ENCODE peak calls at places on chromosomes 13 and 19, in six cellular contexts. F is CD4-positive, alpha-beta memory T cell; D is GM23338; C is breast epithelium; X is left lung; G is ascending aorta. L is an unnamed sample. For H3K27me3, the result is how much of the 10 kb centered on the place peaks cover.

GRCh38 chr13:110187501-110188161 is 119.3 kb downstream of the COL4A1 start:
- DNase-seq in F (no peak), D (no peak), C (no peak), X (no peak), G (no peak), L (no peak)

GRCh38 chr19:44807162-44807561 is 1.7 kb upstream of the BCAM start:
- DNase-seq in F (no peak), D (peak), C (peak), X (no peak), G (no peak), L (no peak)

GRCh38 chr13:113585828-113586355 is 1.3 kb downstream of the TFDP1 start:
- DNase-seq in F (no peak), D (no peak), C (no peak), X (peak), G (no peak), L (peak)

GRCh38 chr19:10173527-10173926 is 21.2 kb downstream of the DNMT1 start:
- DNase-seq in F (no peak), D (no peak), C (no peak), X (peak), G (no peak), L (no peak)

GRCh38 chr19:1410136-1410786 is 2.9 kb downstream of the DAZAP1 start:
- DNase-seq in F (no peak), D (no peak), C (no peak), X (peak), G (no peak), L (no peak)

GRCh38 chr19:34263745-34264237 is 9.4 kb downstream of the GARRE1 start:
- DNase-seq in F (no peak), D (no peak), C (no peak), X (no peak), G (no peak), L (no peak)

GRCh38 chr19:33883869-33884519 is 87.3 kb downstream of the KCTD15 start:
- DNase-seq in F (no peak), D (peak), C (no peak), X (no peak), G (no peak), L (peak)

GRCh38 chr13:76512676-76513277 is 373.4 kb downstream of the KCTD12 start:
- DNase-seq in F (no peak), D (no peak), C (no peak), X (no peak), G (no peak), L (no peak)

GRCh38 chr13:110152351-110152750 is 154.6 kb downstream of the COL4A1 start:
- DNase-seq in F (no peak), D (no peak), C (no peak), X (no peak), G (no peak), L (peak)

GRCh38 chr19:33248553-33248953 is 22.9 kb upstream of the SLC7A10 start:
- DNase-seq in F (no peak), D (no peak), C (no peak), X (peak), G (no peak), L (no peak)

GRCh38 chr19:19579533-19580361 is 38.7 kb downstream of the PBX4 start:
- DNase-seq in F (no peak), D (no peak), C (no peak), X (peak), G (no peak), L (no peak)

GRCh38 chr13:77729502-77730221 is 32.2 kb downstream of the SLAIN1 start:
- DNase-seq in F (peak), D (no peak), C (no peak), X (no peak), G (no peak), L (no peak)

GRCh38 chr13:41196620-41197019 is 2.3 kb upstream of the KBTBD7 start:
- DNase-seq in F (peak), D (peak), C (no peak), X (no peak), G (no peak), L (no peak)

GRCh38 chr19:44626067-44626624 is 12.8 kb downstream of the IGSF23 start:
- DNase-seq in F (no peak), D (no peak), C (peak), X (no peak), G (no peak), L (no peak)

GRCh38 chr13:20702530-20702929 is 969 bp upstream of the IL17D start:
- DNase-seq in F (no peak), D (no peak), C (no peak), X (no peak), G (no peak), L (no peak)

GRCh38 chr19:37304190-37304883 is 66.6 kb upstream of the ZNF527 start:
- DNase-seq in F (no peak), D (no peak), C (no peak), X (no peak), G (no peak), L (peak)

GRCh38 chr13:22357132-22357531 is 686.3 kb downstream of the FGF9 start:
- DNase-seq in F (no peak), D (no peak), C (no peak), X (no peak), G (no peak), L (no peak)

GRCh38 chr19:57559008-57559403 is 657 bp downstream of the ZNF550 start:
- DNase-seq in F (peak), D (peak), C (no peak), X (no peak), G (no peak), L (peak)

GRCh38 chr19:49512970-49513745 is 697 bp downstream of the FCGRT start:
- DNase-seq in F (no peak), D (peak), C (no peak), X (peak), G (no peak), L (peak)

GRCh38 chr19:52991021-52991420 is 22.7 kb upstream of the ERVV-1 start:
- DNase-seq in F (no peak), D (no peak), C (no peak), X (no peak), G (no peak), L (no peak)

GRCh38 chr19:11331502-11331901 is 8.0 kb downstream of the RAB3D start:
- DNase-seq in F (no peak), D (no peak), C (no peak), X (no peak), G (no peak), L (no peak)

GRCh38 chr13:62234780-62235530 is 819.3 kb upstream of the PCDH20 start:
- DNase-seq in F (no peak), D (no peak), C (no peak), X (no peak), G (no peak), L (no peak)

GRCh38 chr19:1923319-1923718 is 17.7 kb upstream of the CSNK1G2 start:
- DNase-seq in F (peak), D (no peak), C (no peak), X (no peak), G (no peak), L (no peak)

GRCh38 chr19:18710986-18711751 is 27.7 kb downstream of the CRTC1 start:
- DNase-seq in F (no peak), D (peak), C (no peak), X (no peak), G (no peak), L (no peak)

GRCh38 chr13:107554355-107554905 is 660.9 kb downstream of the LIG4 start:
- DNase-seq in F (no peak), D (no peak), C (no peak), X (no peak), G (no peak), L (no peak)

GRCh38 chr19:1849132-1849474 is 820 bp upstream of the REXO1 start:
- DNase-seq in F (no peak), D (no peak), C (no peak), X (no peak), G (no peak), L (no peak)

GRCh38 chr13:76161143-76161542 is 525.0 kb downstream of the LMO7 start:
- DNase-seq in F (no peak), D (no peak), C (no peak), X (no peak), G (no peak), L (no peak)

GRCh38 chr19:18225702-18226468 is at the start of gene PDE4C:
- DNase-seq in F (no peak), D (peak), C (no peak), X (peak), G (no peak), L (peak)

GRCh38 chr19:10760268-10760944 is 42.5 kb downstream of the DNM2 start:
- DNase-seq in F (no peak), D (no peak), C (no peak), X (no peak), G (no peak), L (no peak)

GRCh38 chr13:75485286-75486062 is 3.5 kb upstream of the TBC1D4 start:
- DNase-seq in F (no peak), D (peak), C (peak), X (no peak), G (no peak), L (no peak)

GRCh38 chr19:48752511-48753365 is at the start of gene FUT1:
- DNase-seq in F (peak), D (peak), C (peak), X (peak), G (no peak), L (peak)

GRCh38 chr19:30446844-30447243 is 74.7 kb downstream of the ZNF536 start:
- DNase-seq in F (no peak), D (no peak), C (no peak), X (no peak), G (no peak), L (no peak)

GRCh38 chr19:36113895-36114762 is 546 bp downstream of the POLR2I start:
- DNase-seq in F (no peak), D (peak), C (peak), X (peak), G (no peak), L (peak)

GRCh38 chr13:26499209-26499601 is 58.3 kb upstream of the WASF3 start:
- DNase-seq in F (no peak), D (no peak), C (no peak), X (no peak), G (no peak), L (no peak)

GRCh38 chr19:34224996-34225658 is 29.2 kb upstream of the GARRE1 start:
- DNase-seq in F (no peak), D (peak), C (no peak), X (no peak), G (no peak), L (peak)

GRCh38 chr19:16876904-16877361 is 11.9 kb upstream of the F2RL3 start:
- DNase-seq in F (no peak), D (no peak), C (no peak), X (peak), G (no peak), L (no peak)

DNA sequence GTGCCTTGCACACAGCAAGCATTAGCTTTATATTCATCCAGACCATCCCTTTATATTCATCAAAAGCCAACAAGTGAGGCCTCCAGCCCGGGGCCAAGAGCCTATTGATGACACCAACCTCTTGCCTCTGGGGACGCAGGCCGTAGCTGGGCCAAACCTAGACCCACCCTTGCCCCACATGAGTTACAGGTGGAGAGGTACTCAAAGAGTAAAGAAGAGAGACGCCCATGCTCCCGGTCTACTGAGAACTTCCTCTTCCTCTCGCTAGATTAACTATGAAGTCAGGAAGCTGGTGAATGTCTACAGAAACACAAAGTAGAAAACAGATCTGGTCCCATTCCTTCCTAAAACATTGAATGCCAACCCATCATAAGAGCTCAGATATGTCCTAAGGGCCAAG is 3.8 kb upstream of the MLNR start:
- DNase-seq in F (no peak), D (no peak), C (no peak), X (peak), G (no peak), L (no peak)
- H3K27me3 ChIP-seq in F (under half), D (half or more), C (under half), X (under half), G (under half), L (under half)

DNA sequence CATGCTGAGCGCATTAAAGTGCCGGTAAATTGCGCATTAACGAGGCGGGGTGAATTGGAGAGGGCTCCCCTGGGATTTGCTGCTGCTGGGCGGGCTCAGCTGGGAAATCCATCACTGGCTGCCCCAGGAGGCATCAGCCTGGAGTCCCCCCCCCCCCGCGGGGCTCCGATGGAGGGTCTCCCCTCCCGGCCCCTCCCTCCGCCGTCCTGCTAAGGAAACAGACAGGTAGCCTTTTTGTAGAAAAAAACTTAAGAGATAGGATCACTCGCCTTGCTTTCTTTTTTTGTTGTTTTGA is 6.8 kb downstream of the TLE6 start:
- DNase-seq in F (no peak), D (no peak), C (no peak), X (no peak), G (no peak), L (peak)
- H3K4me3 ChIP-seq in F (no peak), D (peak), C (peak), X (no peak), G (peak), L (peak)

DNA sequence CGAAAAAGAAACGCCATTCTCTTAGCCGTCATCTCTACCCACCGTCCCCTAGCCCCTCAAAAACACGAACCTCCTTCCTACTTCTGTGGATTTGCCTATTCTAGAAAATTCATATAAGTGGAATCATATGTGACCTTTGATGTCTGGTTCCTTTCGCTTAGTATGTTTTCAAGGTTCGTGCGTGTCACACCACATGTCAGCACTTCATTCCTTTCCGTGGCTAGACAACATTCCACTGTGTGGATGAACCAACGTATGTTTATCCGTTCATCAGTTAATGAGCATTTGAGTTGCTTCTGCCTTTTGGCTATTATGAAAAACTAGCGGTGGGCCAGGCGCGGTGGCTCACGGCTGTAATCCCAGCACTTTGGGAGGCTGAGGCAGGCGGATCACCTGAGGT is 14.0 kb upstream of the PPP1R12C start:
- DNase-seq in F (no peak), D (no peak), C (no peak), X (no peak), G (no peak), L (no peak)
- H3K27me3 ChIP-seq in F (under half), D (under half), C (under half), X (under half), G (under half), L (under half)

GRCh38 chr13:29760561-29760960 is 89.9 kb downstream of the UBL3 start:
- DNase-seq in F (no peak), D (no peak), C (no peak), X (no peak), G (no peak), L (no peak)

GRCh38 chr13:29761815-29762214 is 88.6 kb downstream of the UBL3 start:
- DNase-seq in F (no peak), D (peak), C (no peak), X (no peak), G (no peak), L (peak)

GRCh38 chr13:29761160-29761559 is 89.3 kb downstream of the UBL3 start:
- DNase-seq in F (no peak), D (no peak), C (no peak), X (no peak), G (no peak), L (no peak)

GRCh38 chr13:29756506-29756905 is 93.9 kb downstream of the UBL3 start:
- DNase-seq in F (no peak), D (no peak), C (no peak), X (no peak), G (no peak), L (no peak)

DNA sequence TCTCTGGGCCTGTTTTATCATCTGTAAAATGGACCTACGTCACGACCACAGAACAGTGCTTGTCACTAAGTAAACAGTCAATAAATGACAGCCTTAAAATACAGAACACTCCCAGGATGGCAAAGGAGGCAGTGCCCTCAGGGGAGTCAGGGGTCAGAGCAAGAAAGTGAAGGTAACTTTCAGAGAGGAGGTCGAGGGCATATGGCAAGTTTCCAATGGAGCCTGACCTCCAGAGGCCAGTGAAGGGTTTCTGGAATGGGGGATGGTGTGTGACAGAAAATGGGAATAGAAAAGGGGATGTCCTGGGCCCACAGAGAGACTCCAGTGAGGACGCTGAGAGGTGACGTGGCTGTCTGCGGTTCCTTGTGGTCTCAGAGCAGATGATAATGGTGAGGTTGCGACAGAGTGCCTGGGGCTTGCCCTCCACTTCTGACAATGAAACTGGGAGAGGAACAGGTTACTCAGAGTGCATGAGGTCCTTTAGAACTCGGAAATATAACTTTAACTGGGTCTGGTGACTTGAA is 91.8 kb downstream of the UBL3 start:
- DNase-seq in F (peak), D (no peak), C (no peak), X (peak), G (peak), L (no peak)
- H3K4me3 ChIP-seq in F (no peak), D (no peak), C (no peak), X (no peak), G (no peak), L (no peak)

GRCh38 chr13:99982021-99982740 is 597 bp downstream of the ZIC2 start:
- DNase-seq in F (no peak), D (peak), C (no peak), X (peak), G (no peak), L (no peak)
- H3K27me3 ChIP-seq in F (half or more), D (half or more), C (under half), X (half or more), G (half or more), L (under half)

DNA sequence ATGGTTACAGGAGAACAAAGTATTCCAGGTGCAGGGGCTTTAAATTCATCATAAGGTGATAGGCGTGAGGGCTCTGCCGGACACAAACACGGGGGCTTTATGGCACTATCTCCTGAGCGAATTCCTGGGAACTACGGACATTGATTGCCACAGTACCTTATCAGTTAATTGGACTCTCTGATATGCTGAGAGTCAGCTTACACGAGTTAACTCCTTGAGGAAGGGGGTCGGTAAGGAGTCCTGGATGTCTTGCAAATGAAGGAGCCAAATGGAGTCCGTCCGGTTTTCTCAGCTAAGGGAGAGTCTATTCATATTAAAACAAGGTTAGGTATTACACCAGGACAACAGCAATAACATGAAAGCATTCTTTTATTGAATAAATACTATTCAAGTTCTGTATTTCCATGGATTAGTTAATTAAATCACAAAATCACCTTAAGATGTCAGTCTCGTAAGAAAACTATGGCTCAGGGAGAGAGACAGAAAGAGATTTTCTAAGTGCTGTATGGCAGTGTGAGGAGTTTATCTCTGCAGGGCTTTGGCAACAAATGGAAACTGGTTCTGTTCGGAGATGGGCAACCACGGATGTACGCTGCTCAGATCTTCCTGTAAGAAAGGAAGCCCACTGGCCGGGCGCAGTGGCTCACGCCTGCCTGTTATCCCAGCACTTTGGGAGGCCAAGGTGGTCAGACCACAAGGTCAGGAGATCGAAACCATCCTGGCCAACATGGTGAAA is 26.2 kb upstream of the HIF3A start:
- DNase-seq in F (no peak), D (peak), C (no peak), X (no peak), G (no peak), L (no peak)
- H3K4me3 ChIP-seq in F (no peak), D (peak), C (no peak), X (no peak), G (no peak), L (peak)

DNA sequence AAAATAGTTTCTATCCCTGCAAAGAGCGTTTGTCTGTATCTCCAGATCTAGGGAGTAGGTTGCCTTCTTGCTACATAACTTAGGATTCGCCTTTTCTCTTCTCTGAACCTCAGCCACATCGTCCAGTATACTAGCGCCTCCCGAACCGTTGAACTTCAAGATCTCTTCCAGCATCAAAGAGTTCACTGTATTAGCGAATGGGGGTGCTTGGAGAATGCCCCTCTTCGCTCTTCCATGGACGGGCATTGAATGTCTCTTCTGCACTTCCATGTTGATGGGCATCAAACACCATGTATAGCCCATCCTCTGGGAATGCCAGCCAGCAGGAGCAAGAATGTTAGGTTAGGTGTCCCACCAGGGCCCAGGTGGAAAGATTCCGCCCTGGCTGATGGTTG is 570 bp upstream of the OXGR1 start:
- DNase-seq in F (no peak), D (peak), C (no peak), X (no peak), G (no peak), L (no peak)
- H3K27me3 ChIP-seq in F (under half), D (half or more), C (under half), X (under half), G (under half), L (half or more)

GRCh38 chr19:5567971-5568407 is 236 bp upstream of the TINCR start:
- DNase-seq in F (no peak), D (no peak), C (no peak), X (no peak), G (no peak), L (no peak)
- H3K4me3 ChIP-seq in F (no peak), D (peak), C (peak), X (no peak), G (no peak), L (no peak)

GRCh38 chr13:27827646-27828045 is 35.4 kb downstream of the GSX1 start:
- DNase-seq in F (no peak), D (no peak), C (no peak), X (no peak), G (no peak), L (no peak)
- H3K27me3 ChIP-seq in F (under half), D (half or more), C (under half), X (under half), G (under half), L (half or more)

GRCh38 chr13:46624353-46624752 is 71.4 kb downstream of the LRCH1 start:
- DNase-seq in F (no peak), D (no peak), C (no peak), X (no peak), G (no peak), L (no peak)
- H3K4me3 ChIP-seq in F (no peak), D (no peak), C (no peak), X (no peak), G (no peak), L (no peak)

L was measured in endodermal cell.